ENCODE peak calls at places on chromosome 21, in six cellular contexts. Q, V, L, X, G and C are unnamed samples.

GRCh38 chr21:14877581-14878228 is 187.1 kb downstream of the NRIP1 start:
- DNase-seq in Q (no peak), X (peak), G (no peak), L (no peak), V (no peak), C (no peak)

GRCh38 chr21:15826147-15826780 is 96.5 kb downstream of the USP25 start:
- DNase-seq in L (no peak), V (peak), G (peak), Q (peak), X (peak), C (peak)

GRCh38 chr21:43585924-43586411 is 73.3 kb downstream of the HSF2BP start:
- DNase-seq in Q (peak), L (no peak), X (peak), G (no peak), V (no peak), C (no peak)

GRCh38 chr21:29017639-29018237 is 1.4 kb downstream of the RWDD2B start:
- DNase-seq in L (no peak), Q (no peak), X (no peak), V (peak), G (no peak), C (no peak)

GRCh38 chr21:41133896-41134522 is 34.0 kb upstream of the BACE2 start:
- DNase-seq in X (peak), L (no peak), V (peak), Q (peak), G (no peak), C (no peak)

GRCh38 chr21:20045197-20045596 is 953.0 kb upstream of the NCAM2 start:
- DNase-seq in V (peak), X (no peak), G (no peak), Q (no peak), L (no peak), C (no peak)

GRCh38 chr21:33231526-33231925 is 1.8 kb downstream of the IFNAR2 start:
- DNase-seq in Q (no peak), X (no peak), G (no peak), L (no peak), V (no peak), C (no peak)

GRCh38 chr21:28207776-28208175 is 784.9 kb downstream of the LTN1 start:
- DNase-seq in G (no peak), L (no peak), V (no peak), Q (no peak), X (no peak), C (no peak)

GRCh38 chr21:42499430-42500106 is 3.5 kb upstream of the RSPH1 start:
- DNase-seq in X (no peak), L (no peak), V (no peak), Q (no peak), G (no peak), C (no peak)
- TF ChIP-seq MAX in X (no peak), L (no peak), V (no peak), Q (no peak), G (no peak), C (no peak)

DNA sequence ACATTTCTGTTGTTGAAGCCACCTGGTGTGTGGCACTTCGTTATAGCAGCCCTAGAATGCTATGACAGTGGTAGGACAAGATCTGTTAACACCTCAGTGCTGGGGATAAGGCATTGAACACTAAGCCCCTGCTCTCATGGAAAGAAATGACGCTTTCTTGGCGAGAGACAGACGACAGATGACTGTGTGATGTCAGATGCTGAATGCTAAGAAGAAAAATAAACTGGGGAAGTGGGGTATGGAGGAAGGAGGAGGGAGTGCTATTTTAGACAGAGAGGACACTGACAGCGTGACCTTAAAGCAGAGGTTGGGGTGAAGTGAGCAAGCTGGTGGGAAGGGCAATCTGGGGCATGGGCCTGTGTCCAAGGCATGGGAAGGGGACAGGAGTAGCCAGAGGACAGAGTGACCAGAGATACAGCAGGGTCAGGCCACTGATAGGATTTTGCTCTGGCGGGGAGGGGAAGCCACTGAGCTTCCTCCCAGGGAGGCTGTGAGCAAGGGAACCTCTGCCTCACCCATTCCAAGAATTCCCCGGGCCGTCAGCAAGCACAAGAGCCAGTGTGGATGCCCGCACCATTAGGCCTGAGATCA is 15.2 kb downstream of the DOP1B start:
- DNase-seq in X (no peak), Q (no peak), G (no peak), L (no peak), V (no peak), C (no peak)
- TF ChIP-seq SP1 in X (no peak), Q (no peak), G (no peak), L (no peak), V (no peak), C (no peak)

GRCh38 chr21:26169611-26170470 is 729 bp downstream of the APP start:
- DNase-seq in X (no peak), Q (peak), V (peak), G (no peak), L (peak), C (peak)
- TF ChIP-seq MAX in X (no peak), Q (no peak), V (no peak), G (no peak), L (peak), C (no peak)

GRCh38 chr21:45299026-45299863 is 11.6 kb upstream of the POFUT2 start:
- DNase-seq in L (no peak), G (no peak), Q (no peak), V (peak), X (no peak), C (no peak)
- TF ChIP-seq SP1 in L (no peak), G (no peak), Q (no peak), V (no peak), X (no peak), C (no peak)

GRCh38 chr21:24076179-24076578 is 1531.1 kb downstream of the MRPL39 start:
- DNase-seq in Q (no peak), X (no peak), G (no peak), V (no peak), L (no peak), C (no peak)
- TF ChIP-seq MAX in Q (no peak), X (no peak), G (no peak), V (no peak), L (no peak), C (no peak)

GRCh38 chr21:25186278-25186677 is 421.0 kb downstream of the MRPL39 start:
- DNase-seq in Q (no peak), X (no peak), G (peak), L (no peak), V (no peak), C (no peak)
- TF ChIP-seq SP1 in Q (no peak), X (no peak), G (no peak), L (no peak), V (no peak), C (no peak)

GRCh38 chr21:37297364-37297763 is 30.2 kb upstream of the VPS26C start:
- DNase-seq in L (no peak), Q (no peak), X (no peak), G (no peak), V (no peak), C (no peak)

GRCh38 chr21:37294674-37295073 is 27.5 kb upstream of the VPS26C start:
- DNase-seq in G (no peak), L (no peak), V (no peak), Q (no peak), X (no peak), C (no peak)

DNA sequence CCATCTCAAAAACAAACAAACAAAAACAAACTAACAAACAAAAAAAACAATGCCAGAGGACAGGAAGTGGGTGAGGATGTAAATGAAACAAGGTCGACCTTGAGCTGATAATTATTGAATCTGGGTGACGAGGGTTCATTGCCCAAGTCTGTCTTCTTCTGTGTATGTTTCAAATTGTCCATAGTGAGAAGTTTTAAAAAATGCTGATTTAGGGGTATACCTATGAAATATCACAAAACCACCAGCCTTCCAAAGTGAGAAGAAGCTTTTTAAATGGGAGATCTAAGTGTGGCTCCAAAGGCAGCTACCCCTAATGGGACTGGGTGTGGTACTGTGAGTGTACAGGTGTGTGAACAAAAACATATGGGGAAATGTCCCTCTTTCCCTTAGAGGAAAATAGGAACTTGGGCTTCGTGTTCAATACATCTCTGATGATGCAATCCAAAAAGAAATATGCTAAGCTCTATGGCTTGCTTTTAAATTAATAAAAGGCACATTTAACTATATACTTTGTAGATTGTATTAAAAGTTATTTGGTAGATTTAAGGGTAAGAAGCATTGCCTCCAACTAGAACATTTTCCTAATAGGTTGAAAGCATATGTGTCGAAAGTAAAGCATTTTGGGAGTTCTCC is 33.1 kb upstream of the VPS26C start:
- DNase-seq in G (no peak), V (no peak), X (no peak), L (no peak), Q (no peak), C (no peak)
- TF ChIP-seq MAX in G (no peak), V (no peak), X (no peak), L (no peak), Q (no peak), C (no peak)

DNA sequence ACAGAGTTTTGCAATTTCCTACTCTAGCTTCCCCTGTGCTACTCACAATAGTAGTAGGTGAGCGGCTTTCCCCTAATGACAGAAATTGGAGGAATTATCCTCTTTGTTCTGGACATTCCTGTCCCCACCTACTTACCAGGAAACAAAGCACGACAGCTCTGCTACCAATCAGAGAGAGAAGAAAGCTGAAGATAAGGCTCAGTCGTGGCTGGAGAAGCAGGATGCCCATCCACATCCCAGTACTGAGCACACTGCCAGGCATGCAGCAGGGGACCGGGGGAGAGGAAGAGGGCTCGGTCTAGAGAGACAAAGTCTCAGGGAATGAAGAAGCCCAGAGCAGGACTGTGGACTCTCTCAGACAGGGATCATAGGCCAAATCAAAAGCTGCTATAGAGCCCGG is 134.1 kb upstream of the KRTAP19-8 start:
- DNase-seq in Q (no peak), X (no peak), G (no peak), V (no peak), L (no peak), C (no peak)
- TF ChIP-seq SP1 in Q (no peak), X (no peak), G (no peak), V (no peak), L (no peak), C (no peak)

DNA sequence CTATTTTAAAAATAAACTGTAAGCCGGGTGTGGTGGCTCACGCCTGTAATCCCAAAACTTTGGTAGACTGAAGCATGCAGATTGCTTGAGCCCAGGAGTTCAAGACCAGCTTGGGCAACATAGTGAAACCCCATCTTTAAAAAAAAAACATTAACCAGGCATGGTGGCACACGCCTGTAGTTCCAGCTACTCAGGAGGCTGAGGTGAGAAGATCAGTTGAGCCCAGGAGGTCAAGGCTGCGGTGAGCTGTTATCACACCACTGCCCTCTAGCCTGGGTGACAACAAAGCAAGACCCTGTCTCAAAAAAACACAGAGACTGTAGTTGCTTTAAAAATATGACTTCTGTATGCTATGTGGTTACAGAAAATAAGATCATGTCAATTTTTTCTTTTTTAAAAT is 24.3 kb upstream of the LSS start:
- DNase-seq in L (no peak), X (peak), V (no peak), Q (no peak), G (no peak), C (no peak)
- TF ChIP-seq MAX in L (no peak), X (no peak), V (no peak), Q (no peak), G (no peak), C (no peak)

DNA sequence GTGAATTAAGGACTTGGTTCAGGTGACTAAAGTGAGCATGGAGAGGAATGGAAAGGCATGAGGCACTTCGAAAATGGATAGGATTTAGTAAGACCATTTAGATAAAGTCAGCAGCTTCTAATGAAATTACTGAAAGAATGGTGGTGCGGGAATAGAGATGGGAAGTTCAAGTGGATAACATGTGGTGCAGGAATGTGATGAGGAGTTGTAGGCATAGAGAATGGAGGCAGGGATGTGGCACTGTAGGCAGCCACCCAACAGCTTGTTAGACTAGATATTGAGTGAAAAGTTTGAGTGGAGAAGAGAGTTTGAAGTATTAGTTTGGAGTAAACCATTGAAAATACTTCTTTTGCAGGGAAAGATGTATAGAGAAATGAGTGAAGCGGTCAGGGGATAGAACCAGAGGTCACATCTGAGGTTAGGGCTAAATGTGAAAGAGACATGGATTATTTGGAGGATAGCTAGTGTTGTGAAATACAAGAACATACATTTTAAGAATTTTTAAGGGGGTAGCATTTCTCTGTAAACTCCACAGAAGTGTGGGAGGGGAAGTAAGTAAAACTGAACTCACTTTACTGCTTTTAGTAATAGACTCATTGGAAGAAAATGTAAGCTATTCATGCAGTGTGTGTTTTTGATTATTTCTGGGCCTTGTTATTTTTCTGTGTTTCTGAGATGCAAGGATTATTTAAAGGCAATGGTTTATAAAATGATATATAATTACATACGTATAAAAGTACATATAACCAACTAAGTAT is 46.2 kb downstream of the DYRK1A start:
- DNase-seq in L (no peak), X (no peak), Q (no peak), G (no peak), V (no peak), C (no peak)
- TF ChIP-seq SP1 in L (no peak), X (no peak), Q (no peak), G (no peak), V (no peak), C (no peak)